ENCODE peak calls at places on chromosomes 2 and 18, in four cellular contexts. One of them, this sample, is unnamed.

GRCh38 chr2:46632349-46632748 is 153.0 kb downstream of the TMEM247 start:
- DNase-seq in cardiac muscle cell: peak
- DNase-seq in AG04450: no peak
- DNase-seq in sigmoid colon: no peak
- DNase-seq in this sample: peak

GRCh38 chr2:155377178-155377780 is 678.8 kb downstream of the KCNJ3 start:
- DNase-seq in sigmoid colon: no peak
- DNase-seq in AG04450: no peak
- DNase-seq in cardiac muscle cell: peak
- DNase-seq in this sample: no peak

GRCh38 chr18:48135436-48135966 is 205.0 kb upstream of the SMAD2 start:
- DNase-seq in sigmoid colon: no peak
- DNase-seq in AG04450: no peak
- DNase-seq in cardiac muscle cell: no peak
- DNase-seq in this sample: no peak

GRCh38 chr2:127176371-127177311 is 43.5 kb downstream of the CYP27C1 start:
- DNase-seq in AG04450: no peak
- DNase-seq in cardiac muscle cell: peak
- DNase-seq in sigmoid colon: peak
- DNase-seq in this sample: peak

GRCh38 chr2:241984271-241984655 is 114.7 kb downstream of the RTP5 start:
- DNase-seq in cardiac muscle cell: no peak
- DNase-seq in AG04450: no peak
- DNase-seq in sigmoid colon: no peak
- DNase-seq in this sample: no peak

GRCh38 chr2:238097988-238098853 is 1.9 kb upstream of the ESPNL start:
- DNase-seq in cardiac muscle cell: peak
- DNase-seq in sigmoid colon: no peak
- DNase-seq in AG04450: peak
- DNase-seq in this sample: no peak

GRCh38 chr2:64212801-64213321 is 68.6 kb upstream of the PELI1 start:
- DNase-seq in cardiac muscle cell: peak
- DNase-seq in sigmoid colon: no peak
- DNase-seq in AG04450: no peak
- DNase-seq in this sample: no peak

GRCh38 chr2:170502400-170503135 is 212.6 kb upstream of the SP5 start:
- DNase-seq in sigmoid colon: no peak
- DNase-seq in AG04450: no peak
- DNase-seq in cardiac muscle cell: no peak
- DNase-seq in this sample: no peak

GRCh38 chr2:176096986-176097819 is 2.4 kb upstream of the HOXD12 start:
- DNase-seq in cardiac muscle cell: peak
- DNase-seq in sigmoid colon: peak
- DNase-seq in AG04450: peak
- DNase-seq in this sample: no peak

GRCh38 chr2:223797811-223798721 is 39.3 kb downstream of the AP1S3 start:
- DNase-seq in sigmoid colon: no peak
- DNase-seq in cardiac muscle cell: peak
- DNase-seq in AG04450: no peak
- DNase-seq in this sample: no peak

GRCh38 chr18:70288171-70288850 is 534 bp upstream of the SOCS6 start:
- DNase-seq in sigmoid colon: peak
- DNase-seq in cardiac muscle cell: peak
- DNase-seq in AG04450: no peak
- DNase-seq in this sample: no peak

GRCh38 chr18:45689386-45689785 is 34.6 kb upstream of the SLC14A1 start:
- DNase-seq in sigmoid colon: no peak
- DNase-seq in cardiac muscle cell: no peak
- DNase-seq in AG04450: no peak
- DNase-seq in this sample: no peak

GRCh38 chr2:141311430-141311829 is 819.4 kb downstream of the LRP1B start:
- DNase-seq in cardiac muscle cell: no peak
- DNase-seq in AG04450: no peak
- DNase-seq in sigmoid colon: no peak
- DNase-seq in this sample: no peak

GRCh38 chr18:48983793-48984437 is 33.1 kb upstream of the SMAD7 start:
- DNase-seq in sigmoid colon: no peak
- DNase-seq in AG04450: no peak
- DNase-seq in cardiac muscle cell: peak
- DNase-seq in this sample: no peak

GRCh38 chr2:162623888-162624287 is 214.7 kb downstream of the KCNH7 start:
- DNase-seq in sigmoid colon: no peak
- DNase-seq in AG04450: no peak
- DNase-seq in cardiac muscle cell: no peak
- DNase-seq in this sample: no peak

GRCh38 chr2:43130548-43130875 is 95.9 kb downstream of the ZFP36L2 start:
- DNase-seq in sigmoid colon: peak
- DNase-seq in cardiac muscle cell: no peak
- DNase-seq in AG04450: no peak
- DNase-seq in this sample: no peak
- H3K4me3 ChIP-seq in sigmoid colon: no peak
- H3K4me3 ChIP-seq in cardiac muscle cell: no peak
- H3K4me3 ChIP-seq in AG04450: no peak
- H3K4me3 ChIP-seq in this sample: no peak

DNA sequence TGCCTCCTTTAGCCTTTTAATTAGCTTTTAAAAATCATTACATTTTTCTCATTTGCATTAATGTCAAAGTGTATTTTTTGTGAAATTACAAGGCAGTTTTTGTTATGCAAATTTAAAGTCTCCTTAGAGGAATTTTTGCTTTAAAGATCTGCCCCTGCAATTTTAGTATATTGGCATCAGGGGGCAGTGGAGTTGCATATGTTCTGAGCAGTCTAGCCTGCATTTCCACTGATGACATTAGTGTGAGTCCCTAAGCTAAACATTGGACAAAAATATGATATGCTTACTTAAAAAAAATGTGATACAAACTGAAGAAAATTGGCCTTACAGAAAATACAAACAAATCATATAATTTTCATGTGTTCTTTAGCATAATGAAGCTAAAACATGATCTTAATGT is 426.5 kb downstream of the SLC4A3 start:
- DNase-seq in cardiac muscle cell: no peak
- DNase-seq in sigmoid colon: no peak
- DNase-seq in AG04450: no peak
- DNase-seq in this sample: no peak
- TF ChIP-seq CTCF in cardiac muscle cell: peak
- TF ChIP-seq CTCF in sigmoid colon: no peak
- TF ChIP-seq CTCF in AG04450: no peak
- TF ChIP-seq CTCF in this sample: peak

GRCh38 chr2:157933549-157933948 is 57.4 kb upstream of the ACVR1 start:
- DNase-seq in cardiac muscle cell: no peak
- DNase-seq in sigmoid colon: no peak
- DNase-seq in AG04450: no peak
- DNase-seq in this sample: no peak

GRCh38 chr2:157930728-157931127 is 54.6 kb upstream of the ACVR1 start:
- DNase-seq in AG04450: no peak
- DNase-seq in cardiac muscle cell: no peak
- DNase-seq in sigmoid colon: no peak
- DNase-seq in this sample: no peak

GRCh38 chr2:157931542-157931941 is 55.4 kb upstream of the ACVR1 start:
- DNase-seq in sigmoid colon: no peak
- DNase-seq in AG04450: no peak
- DNase-seq in cardiac muscle cell: no peak
- DNase-seq in this sample: no peak

GRCh38 chr2:157934684-157935377 is 58.7 kb upstream of the ACVR1 start:
- DNase-seq in AG04450: no peak
- DNase-seq in sigmoid colon: no peak
- DNase-seq in cardiac muscle cell: no peak
- DNase-seq in this sample: no peak

DNA sequence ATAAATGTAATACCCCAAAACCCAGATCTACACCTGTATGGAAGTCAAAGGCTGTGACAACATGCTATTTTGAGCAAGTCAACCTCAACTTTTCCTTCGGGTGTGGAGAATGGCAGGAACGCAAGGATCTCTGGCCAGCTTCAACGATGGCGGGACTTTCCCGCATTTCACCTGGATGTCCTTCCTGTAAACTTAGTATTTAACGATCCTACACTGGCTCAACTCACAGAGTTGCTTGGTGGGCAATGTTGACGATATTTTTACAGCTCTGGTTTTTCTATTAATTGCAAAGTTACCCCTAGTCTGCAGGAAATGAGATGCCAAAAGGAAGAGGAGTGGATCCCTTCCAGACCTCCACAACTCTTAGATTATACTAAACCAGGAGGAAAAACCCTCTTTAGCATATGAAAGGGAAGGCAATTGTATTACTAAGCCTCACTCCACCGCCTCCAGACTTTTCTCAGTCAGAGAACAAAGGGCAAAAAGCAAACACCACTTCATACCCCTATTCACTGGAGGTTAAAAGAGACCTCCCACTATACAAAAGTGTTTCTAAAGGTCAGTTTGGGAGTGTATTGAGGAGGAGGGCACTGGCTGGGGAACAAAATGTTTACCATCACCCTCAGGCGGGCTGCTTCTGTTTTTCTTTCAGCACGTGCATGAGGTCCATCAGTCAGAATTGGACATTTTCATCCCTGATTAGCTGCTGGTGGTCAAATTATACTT is 56.5 kb upstream of the ACVR1 start:
- DNase-seq in sigmoid colon: no peak
- DNase-seq in AG04450: no peak
- DNase-seq in cardiac muscle cell: no peak
- DNase-seq in this sample: no peak
- H3K4me3 ChIP-seq in sigmoid colon: no peak
- H3K4me3 ChIP-seq in AG04450: no peak
- H3K4me3 ChIP-seq in cardiac muscle cell: no peak
- H3K4me3 ChIP-seq in this sample: no peak

DNA sequence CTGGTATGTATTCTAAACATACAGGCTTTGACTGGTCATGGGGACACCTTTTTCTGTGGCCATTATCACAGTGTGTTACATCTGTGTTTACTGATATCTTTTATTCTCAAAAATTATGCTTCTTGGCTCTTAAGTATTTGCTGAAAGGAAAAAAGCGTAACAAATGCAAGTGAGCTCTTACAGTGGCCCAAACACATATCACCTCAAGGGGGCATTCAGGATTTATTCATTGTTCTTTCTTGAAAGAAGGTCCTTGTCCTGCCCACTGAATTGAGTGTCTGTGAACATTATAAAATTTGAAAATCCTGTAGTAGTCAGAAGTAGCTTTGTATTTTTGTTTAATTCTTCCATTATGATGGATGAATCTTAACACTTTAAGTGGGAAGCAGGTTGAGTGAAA is 454.5 kb downstream of the XIRP2 start:
- DNase-seq in sigmoid colon: no peak
- DNase-seq in cardiac muscle cell: peak
- DNase-seq in AG04450: no peak
- DNase-seq in this sample: no peak
- TF ChIP-seq CTCF in sigmoid colon: no peak
- TF ChIP-seq CTCF in cardiac muscle cell: peak
- TF ChIP-seq CTCF in AG04450: peak
- TF ChIP-seq CTCF in this sample: no peak

GRCh38 chr2:74002515-74003391 is 18.0 kb downstream of the TET3 start:
- DNase-seq in AG04450: peak
- DNase-seq in sigmoid colon: peak
- DNase-seq in cardiac muscle cell: peak
- DNase-seq in this sample: no peak

GRCh38 chr2:74003494-74004211 is 18.9 kb downstream of the TET3 start:
- DNase-seq in sigmoid colon: no peak
- DNase-seq in cardiac muscle cell: peak
- DNase-seq in AG04450: peak
- DNase-seq in this sample: peak

GRCh38 chr2:74006424-74006823 is 21.7 kb downstream of the TET3 start:
- DNase-seq in sigmoid colon: peak
- DNase-seq in cardiac muscle cell: peak
- DNase-seq in AG04450: no peak
- DNase-seq in this sample: no peak

GRCh38 chr2:74005786-74006185 is 21.1 kb downstream of the TET3 start:
- DNase-seq in cardiac muscle cell: peak
- DNase-seq in sigmoid colon: no peak
- DNase-seq in AG04450: no peak
- DNase-seq in this sample: no peak

DNA sequence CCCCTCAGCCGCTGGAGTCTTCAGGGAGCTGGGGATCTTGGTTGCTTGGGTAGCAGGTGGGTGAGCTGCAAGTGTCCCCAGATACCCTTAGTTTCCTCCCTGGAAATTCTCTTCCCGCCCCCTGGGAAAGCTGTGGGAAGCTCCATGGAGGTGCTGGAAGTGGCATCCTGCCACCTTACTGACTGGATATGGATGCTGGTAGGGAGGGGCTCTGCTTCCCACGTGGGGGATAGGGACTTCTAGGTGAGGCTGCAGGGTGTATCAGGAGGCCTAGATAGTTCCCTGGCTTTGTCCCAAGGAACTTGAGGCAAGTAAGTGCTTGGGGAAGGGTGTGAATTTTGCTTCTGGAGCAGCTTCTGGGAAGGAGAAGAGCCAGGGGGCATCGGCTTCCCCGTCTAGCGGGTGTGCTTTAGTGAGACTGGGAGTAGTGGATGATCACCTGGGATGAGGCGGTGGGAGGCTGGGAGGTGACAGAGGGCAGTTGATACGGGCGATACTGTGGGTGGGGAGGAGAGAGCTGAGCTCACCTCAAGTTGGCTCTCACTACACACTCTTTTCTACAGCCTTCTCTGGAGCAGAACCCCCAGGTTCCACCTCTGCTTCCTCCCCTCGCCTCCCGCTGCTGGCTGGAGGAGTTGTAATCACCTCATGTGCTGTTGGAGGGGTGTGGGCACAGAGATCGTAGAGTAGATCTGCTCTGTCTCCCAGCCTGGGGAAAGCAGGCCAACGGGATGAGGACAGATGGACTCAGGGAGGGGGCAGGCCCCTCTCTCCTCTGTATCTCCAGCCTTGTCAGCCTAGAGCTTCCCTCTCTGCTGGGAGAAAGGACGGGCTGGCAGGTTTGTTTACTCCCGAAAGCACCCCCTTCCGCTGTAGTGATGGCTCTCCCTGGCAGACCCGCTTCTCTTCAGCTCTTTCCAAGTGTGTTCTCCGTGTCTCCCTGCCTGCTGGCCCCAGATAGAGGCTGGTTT is 19.8 kb downstream of the TET3 start:
- DNase-seq in AG04450: no peak
- DNase-seq in cardiac muscle cell: no peak
- DNase-seq in sigmoid colon: no peak
- DNase-seq in this sample: no peak
- H3K4me3 ChIP-seq in AG04450: peak
- H3K4me3 ChIP-seq in cardiac muscle cell: no peak
- H3K4me3 ChIP-seq in sigmoid colon: no peak
- H3K4me3 ChIP-seq in this sample: peak

GRCh38 chr2:240914645-240915525 is 8.7 kb downstream of the CROCC2 start:
- DNase-seq in AG04450: no peak
- DNase-seq in sigmoid colon: no peak
- DNase-seq in cardiac muscle cell: no peak
- DNase-seq in this sample: no peak
- TF ChIP-seq CTCF in AG04450: no peak
- TF ChIP-seq CTCF in sigmoid colon: no peak
- TF ChIP-seq CTCF in cardiac muscle cell: no peak
- TF ChIP-seq CTCF in this sample: no peak

GRCh38 chr2:160387558-160388262 is 105.9 kb downstream of the RBMS1 start:
- DNase-seq in AG04450: peak
- DNase-seq in sigmoid colon: peak
- DNase-seq in cardiac muscle cell: peak
- DNase-seq in this sample: peak
- H3K4me3 ChIP-seq in AG04450: no peak
- H3K4me3 ChIP-seq in sigmoid colon: no peak
- H3K4me3 ChIP-seq in cardiac muscle cell: no peak
- H3K4me3 ChIP-seq in this sample: no peak

GRCh38 chr2:143581989-143582719 is 452.9 kb downstream of the ARHGAP15 start:
- DNase-seq in AG04450: no peak
- DNase-seq in sigmoid colon: no peak
- DNase-seq in cardiac muscle cell: peak
- DNase-seq in this sample: no peak
- TF ChIP-seq CTCF in AG04450: peak
- TF ChIP-seq CTCF in sigmoid colon: no peak
- TF ChIP-seq CTCF in cardiac muscle cell: peak
- TF ChIP-seq CTCF in this sample: peak

This sample was measured in BJ.